ENCODE peak calls at places on chromosomes 13 and 19, in ten cellular contexts. X is pulmonary artery endothelial cell; C is T-cell; Q is D721Med; I is stimulated activated CD4-positive, alpha-beta T cell treated with anti-CD3 and anti-CD28 coated beads, Interleukin-12 subunit alpha, Interleukin-12 subunit beta, amount 100 ng/mL, for 4 hours; L is hepatic stellate cell; H is WERI-Rb-1; A is pancreas; T is NCI-H1092; G is BE2C. D is an unnamed sample.
A peak's percentile ranks its signal among the peaks of the same experiment; 100 is the strongest.

GRCh38 chr13:47796816-47797215 is 204.3 kb downstream of the SUCLA2 start:
- DNase-seq in X (no peak), C (no peak), Q (no peak), I (no peak), L (no peak), H (no peak), A (no peak), T (no peak), G (no peak), D (no peak)

GRCh38 chr13:51576754-51577153 is 7.5 kb upstream of the WDFY2 start:
- DNase-seq in X (no peak), C (no peak), Q (no peak), I (no peak), L (no peak), H (no peak), A (no peak), T (no peak), G (no peak), D (no peak)

GRCh38 chr13:79485014-79485441 is 4.1 kb downstream of the NDFIP2 start:
- DNase-seq in X (no peak), C (no peak), Q (no peak), I (no peak), L (peak; percentile 50), H (no peak), A (peak; percentile 44), T (no peak), G (no peak), D (peak; percentile 46)

GRCh38 chr19:3146677-3147100 is 10.9 kb downstream of the GNA15 start:
- DNase-seq in X (no peak), C (peak; percentile 49), Q (no peak), I (peak; percentile 68), L (no peak), H (peak; percentile 63), A (no peak), T (no peak), G (peak; percentile 51), D (no peak)

GRCh38 chr13:26896986-26897668 is 136.5 kb upstream of the GPR12 start:
- DNase-seq in X (no peak), C (no peak), Q (no peak), I (no peak), L (no peak), H (peak; percentile 93), A (no peak), T (no peak), G (no peak), D (no peak)

GRCh38 chr13:66358564-66358963 is 871.6 kb downstream of the PCDH9 start:
- DNase-seq in X (no peak), C (no peak), Q (no peak), I (no peak), L (no peak), H (no peak), A (no peak), T (no peak), G (no peak), D (no peak)

GRCh38 chr19:28482221-28482620 is 730.7 kb downstream of the UQCRFS1 start:
- DNase-seq in X (no peak), C (no peak), Q (no peak), I (no peak), L (no peak), H (peak; percentile 10), A (no peak), T (no peak), G (no peak), D (no peak)

GRCh38 chr13:103288114-103288513 is 221.9 kb upstream of the SLC10A2 start:
- DNase-seq in X (no peak), C (no peak), Q (no peak), I (no peak), L (no peak), H (no peak), A (no peak), T (no peak), G (no peak), D (no peak)

GRCh38 chr19:31263317-31263716 is 85.9 kb downstream of the TSHZ3 start:
- DNase-seq in X (no peak), C (no peak), Q (no peak), I (no peak), L (no peak), H (no peak), A (no peak), T (no peak), G (no peak), D (no peak)

GRCh38 chr19:39427707-39428106 is 8.0 kb downstream of the RPS16 start:
- DNase-seq in X (no peak), C (no peak), Q (no peak), I (no peak), L (no peak), H (no peak), A (no peak), T (no peak), G (no peak), D (no peak)

GRCh38 chr19:38213911-38214625 is 10.0 kb downstream of the DPF1 start:
- DNase-seq in X (no peak), C (peak; percentile 52), Q (no peak), I (peak; percentile 33), L (peak; percentile 51), H (no peak), A (no peak), T (no peak), G (no peak), D (no peak)

GRCh38 chr19:8489591-8490394 is 12.6 kb downstream of the PRAM1 start:
- DNase-seq in X (no peak), C (no peak), Q (no peak), I (no peak), L (no peak), H (no peak), A (no peak), T (no peak), G (no peak), D (no peak)

GRCh38 chr19:32318884-32319520 is 26.4 kb upstream of the ZNF507 start:
- DNase-seq in X (no peak), C (no peak), Q (no peak), I (no peak), L (peak; percentile 30), H (peak; percentile 64), A (no peak), T (no peak), G (no peak), D (no peak)

GRCh38 chr19:45474191-45474940 is 6.6 kb downstream of the FOSB start:
- DNase-seq in X (no peak), C (no peak), Q (no peak), I (no peak), L (no peak), H (no peak), A (no peak), T (no peak), G (no peak), D (no peak)

GRCh38 chr19:43784251-43784980 is 3.6 kb upstream of the KCNN4 start:
- DNase-seq in X (peak; percentile 45), C (no peak), Q (no peak), I (peak; percentile 65), L (peak; percentile 84), H (peak; percentile 39), A (no peak), T (no peak), G (no peak), D (no peak)

GRCh38 chr19:12952488-12953455 is 4.3 kb downstream of the GADD45GIP1 start:
- DNase-seq in X (no peak), C (no peak), Q (no peak), I (no peak), L (peak; percentile 90), H (peak; percentile 77), A (no peak), T (peak; percentile 74), G (peak; percentile 75), D (no peak)

GRCh38 chr19:21022996-21023395 is 2.5 kb downstream of the ZNF430 start:
- DNase-seq in X (no peak), C (no peak), Q (no peak), I (no peak), L (no peak), H (no peak), A (no peak), T (no peak), G (no peak), D (no peak)

GRCh38 chr13:39835253-39835652 is 179.8 kb downstream of the COG6 start:
- DNase-seq in X (no peak), C (no peak), Q (no peak), I (no peak), L (no peak), H (no peak), A (no peak), T (peak; percentile 28), G (no peak), D (no peak)

D was measured in mucosa of gallbladder.